ENCODE peak calls at places on chromosomes 13 and 19, in eight cellular contexts. One of them, this sample, is unnamed.
A peak's percentile ranks its signal among the peaks of the same experiment; 100 is the strongest.

GRCh38 chr13:106522898-106523525 is 12.4 kb downstream of the EFNB2 start:
- DNase-seq in kidney epithelial cell: no peak
- DNase-seq in brain microvascular endothelial cell: peak; percentile 17
- DNase-seq in cardiac muscle cell: no peak
- DNase-seq in AG04450: no peak
- DNase-seq in neural progenitor cell: no peak
- DNase-seq in thoracic aorta: no peak
- DNase-seq in adrenal gland: no peak
- DNase-seq in this sample: no peak

GRCh38 chr13:101554420-101555125 is 102.1 kb downstream of the ITGBL1 start:
- DNase-seq in thoracic aorta: no peak
- DNase-seq in brain microvascular endothelial cell: peak; percentile 8
- DNase-seq in cardiac muscle cell: no peak
- DNase-seq in kidney epithelial cell: no peak
- DNase-seq in adrenal gland: no peak
- DNase-seq in AG04450: no peak
- DNase-seq in neural progenitor cell: no peak
- DNase-seq in this sample: no peak

GRCh38 chr19:33767898-33768413 is 28.7 kb upstream of the KCTD15 start:
- DNase-seq in neural progenitor cell: peak; percentile 92
- DNase-seq in cardiac muscle cell: peak; percentile 33
- DNase-seq in AG04450: no peak
- DNase-seq in thoracic aorta: no peak
- DNase-seq in kidney epithelial cell: no peak
- DNase-seq in brain microvascular endothelial cell: no peak
- DNase-seq in adrenal gland: no peak
- DNase-seq in this sample: no peak

GRCh38 chr13:40764587-40765403 is 6.2 kb downstream of the MRPS31 start:
- DNase-seq in cardiac muscle cell: no peak
- DNase-seq in kidney epithelial cell: no peak
- DNase-seq in thoracic aorta: no peak
- DNase-seq in neural progenitor cell: no peak
- DNase-seq in adrenal gland: no peak
- DNase-seq in AG04450: no peak
- DNase-seq in brain microvascular endothelial cell: peak; percentile 9
- DNase-seq in this sample: no peak

GRCh38 chr19:18073197-18073596 is 13.5 kb downstream of the IL12RB1 start:
- DNase-seq in cardiac muscle cell: no peak
- DNase-seq in kidney epithelial cell: no peak
- DNase-seq in adrenal gland: no peak
- DNase-seq in neural progenitor cell: no peak
- DNase-seq in thoracic aorta: no peak
- DNase-seq in brain microvascular endothelial cell: no peak
- DNase-seq in AG04450: no peak
- DNase-seq in this sample: no peak

GRCh38 chr13:106352850-106353249 is 182.6 kb downstream of the EFNB2 start:
- DNase-seq in AG04450: no peak
- DNase-seq in adrenal gland: no peak
- DNase-seq in cardiac muscle cell: no peak
- DNase-seq in brain microvascular endothelial cell: no peak
- DNase-seq in thoracic aorta: no peak
- DNase-seq in kidney epithelial cell: no peak
- DNase-seq in neural progenitor cell: no peak
- DNase-seq in this sample: no peak

GRCh38 chr13:45336025-45336800 is 4.8 kb downstream of the TPT1 start:
- DNase-seq in cardiac muscle cell: peak; percentile 20
- DNase-seq in brain microvascular endothelial cell: no peak
- DNase-seq in AG04450: no peak
- DNase-seq in kidney epithelial cell: no peak
- DNase-seq in thoracic aorta: no peak
- DNase-seq in neural progenitor cell: no peak
- DNase-seq in adrenal gland: no peak
- DNase-seq in this sample: no peak

GRCh38 chr19:40982594-40983101 is 8.4 kb upstream of the CYP2B6 start:
- DNase-seq in thoracic aorta: no peak
- DNase-seq in neural progenitor cell: no peak
- DNase-seq in AG04450: no peak
- DNase-seq in cardiac muscle cell: peak; percentile 24
- DNase-seq in kidney epithelial cell: no peak
- DNase-seq in adrenal gland: no peak
- DNase-seq in brain microvascular endothelial cell: no peak
- DNase-seq in this sample: no peak

GRCh38 chr19:54331626-54332025 is 7.3 kb downstream of the LILRA4 start:
- DNase-seq in cardiac muscle cell: no peak
- DNase-seq in neural progenitor cell: no peak
- DNase-seq in thoracic aorta: no peak
- DNase-seq in kidney epithelial cell: no peak
- DNase-seq in AG04450: no peak
- DNase-seq in brain microvascular endothelial cell: no peak
- DNase-seq in adrenal gland: no peak
- DNase-seq in this sample: no peak

GRCh38 chr13:113354831-113355610 is 8.9 kb downstream of the GRTP1 start:
- DNase-seq in adrenal gland: no peak
- DNase-seq in thoracic aorta: no peak
- DNase-seq in AG04450: no peak
- DNase-seq in kidney epithelial cell: no peak
- DNase-seq in brain microvascular endothelial cell: no peak
- DNase-seq in cardiac muscle cell: no peak
- DNase-seq in neural progenitor cell: no peak
- DNase-seq in this sample: no peak

GRCh38 chr13:46676378-46676725 is 120.6 kb downstream of the ESD start:
- DNase-seq in cardiac muscle cell: no peak
- DNase-seq in brain microvascular endothelial cell: no peak
- DNase-seq in thoracic aorta: no peak
- DNase-seq in kidney epithelial cell: no peak
- DNase-seq in adrenal gland: no peak
- DNase-seq in AG04450: no peak
- DNase-seq in neural progenitor cell: no peak
- DNase-seq in this sample: no peak

GRCh38 chr13:44298314-44298713 is 75.3 kb upstream of the SERP2 start:
- DNase-seq in adrenal gland: no peak
- DNase-seq in brain microvascular endothelial cell: no peak
- DNase-seq in kidney epithelial cell: no peak
- DNase-seq in cardiac muscle cell: no peak
- DNase-seq in neural progenitor cell: no peak
- DNase-seq in thoracic aorta: no peak
- DNase-seq in AG04450: no peak
- DNase-seq in this sample: no peak

GRCh38 chr13:110124201-110124600 is 182.8 kb downstream of the COL4A1 start:
- DNase-seq in AG04450: no peak
- DNase-seq in neural progenitor cell: no peak
- DNase-seq in kidney epithelial cell: no peak
- DNase-seq in cardiac muscle cell: no peak
- DNase-seq in adrenal gland: no peak
- DNase-seq in thoracic aorta: no peak
- DNase-seq in brain microvascular endothelial cell: no peak
- DNase-seq in this sample: no peak

GRCh38 chr13:95643471-95643813 is 1.1 kb downstream of the DZIP1 start:
- DNase-seq in kidney epithelial cell: no peak
- DNase-seq in neural progenitor cell: peak; percentile 53
- DNase-seq in AG04450: no peak
- DNase-seq in thoracic aorta: no peak
- DNase-seq in brain microvascular endothelial cell: peak; percentile 27
- DNase-seq in adrenal gland: no peak
- DNase-seq in cardiac muscle cell: peak; percentile 49
- DNase-seq in this sample: no peak

GRCh38 chr13:30257433-30258099 is 49.8 kb downstream of the KATNAL1 start:
- DNase-seq in brain microvascular endothelial cell: no peak
- DNase-seq in thoracic aorta: no peak
- DNase-seq in neural progenitor cell: peak; percentile 82
- DNase-seq in AG04450: no peak
- DNase-seq in adrenal gland: no peak
- DNase-seq in cardiac muscle cell: no peak
- DNase-seq in kidney epithelial cell: peak; percentile 12
- DNase-seq in this sample: no peak
- H3K4me3 ChIP-seq in brain microvascular endothelial cell: no peak overlapping the region
- H3K4me3 ChIP-seq in thoracic aorta: no peak overlapping the region
- H3K4me3 ChIP-seq in neural progenitor cell: no peak overlapping the region
- H3K4me3 ChIP-seq in AG04450: no peak overlapping the region
- H3K4me3 ChIP-seq in adrenal gland: no peak overlapping the region
- H3K4me3 ChIP-seq in cardiac muscle cell: no peak overlapping the region
- H3K4me3 ChIP-seq in kidney epithelial cell: no peak overlapping the region
- H3K4me3 ChIP-seq in this sample: no peak overlapping the region

GRCh38 chr19:45814166-45814780 is 835 bp downstream of the RSPH6A start:
- DNase-seq in adrenal gland: no peak
- DNase-seq in neural progenitor cell: no peak
- DNase-seq in cardiac muscle cell: no peak
- DNase-seq in kidney epithelial cell: no peak
- DNase-seq in thoracic aorta: no peak
- DNase-seq in brain microvascular endothelial cell: no peak
- DNase-seq in AG04450: no peak
- DNase-seq in this sample: no peak

GRCh38 chr19:45805719-45806118 is 9.4 kb downstream of the RSPH6A start:
- DNase-seq in brain microvascular endothelial cell: no peak
- DNase-seq in cardiac muscle cell: no peak
- DNase-seq in AG04450: no peak
- DNase-seq in kidney epithelial cell: no peak
- DNase-seq in adrenal gland: no peak
- DNase-seq in neural progenitor cell: no peak
- DNase-seq in thoracic aorta: no peak
- DNase-seq in this sample: no peak

GRCh38 chr19:45812297-45812696 is 2.8 kb downstream of the RSPH6A start:
- DNase-seq in kidney epithelial cell: no peak
- DNase-seq in adrenal gland: no peak
- DNase-seq in neural progenitor cell: no peak
- DNase-seq in brain microvascular endothelial cell: no peak
- DNase-seq in cardiac muscle cell: no peak
- DNase-seq in thoracic aorta: no peak
- DNase-seq in AG04450: no peak
- DNase-seq in this sample: no peak

GRCh38 chr19:45804959-45805230 is 10.2 kb downstream of the RSPH6A start:
- DNase-seq in cardiac muscle cell: no peak
- DNase-seq in neural progenitor cell: no peak
- DNase-seq in adrenal gland: no peak
- DNase-seq in AG04450: no peak
- DNase-seq in thoracic aorta: no peak
- DNase-seq in brain microvascular endothelial cell: no peak
- DNase-seq in kidney epithelial cell: no peak
- DNase-seq in this sample: no peak

DNA sequence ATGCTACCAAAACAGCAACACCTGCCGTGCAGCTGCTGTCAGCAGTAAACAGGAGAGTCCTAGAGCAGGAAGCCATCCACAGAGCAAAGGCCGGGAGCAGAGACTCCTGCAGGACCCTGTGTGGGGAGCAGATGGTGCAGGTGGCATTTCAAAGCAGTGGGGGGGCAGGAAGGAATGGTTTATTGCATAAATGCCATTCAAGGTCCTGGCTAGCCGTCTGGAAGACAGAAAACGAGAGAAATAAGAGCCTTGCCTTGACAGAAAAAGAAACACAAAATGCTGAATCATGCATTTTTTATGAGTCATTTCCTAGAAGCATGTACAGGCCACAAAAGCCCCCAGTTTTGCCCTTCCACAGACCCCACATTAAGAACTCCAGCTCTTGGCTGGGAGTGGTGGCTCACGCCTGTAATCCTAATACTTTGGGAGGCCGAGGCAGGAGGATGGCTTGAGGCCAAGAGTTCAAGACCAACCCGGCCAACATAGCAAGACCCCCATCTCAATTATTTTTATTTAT is 5.4 kb downstream of the RSPH6A start:
- DNase-seq in adrenal gland: no peak
- DNase-seq in neural progenitor cell: no peak
- DNase-seq in AG04450: peak; percentile 52
- DNase-seq in brain microvascular endothelial cell: peak; percentile 45
- DNase-seq in cardiac muscle cell: peak; percentile 76
- DNase-seq in kidney epithelial cell: peak; percentile 70
- DNase-seq in thoracic aorta: no peak
- DNase-seq in this sample: peak; percentile 16
- TF ChIP-seq CTCF in adrenal gland: no peak
- TF ChIP-seq CTCF in neural progenitor cell: no peak
- TF ChIP-seq CTCF in AG04450: no peak
- TF ChIP-seq CTCF in brain microvascular endothelial cell: no peak
- TF ChIP-seq CTCF in cardiac muscle cell: no peak
- TF ChIP-seq CTCF in kidney epithelial cell: no peak
- TF ChIP-seq CTCF in thoracic aorta: no peak
- TF ChIP-seq CTCF in this sample: no peak

GRCh38 chr19:23002690-23003422 is at the start of gene ZNF728:
- DNase-seq in AG04450: no peak
- DNase-seq in brain microvascular endothelial cell: no peak
- DNase-seq in adrenal gland: peak; percentile 46
- DNase-seq in kidney epithelial cell: no peak
- DNase-seq in thoracic aorta: peak; percentile 54
- DNase-seq in neural progenitor cell: no peak
- DNase-seq in cardiac muscle cell: peak; percentile 3
- DNase-seq in this sample: no peak
- H3K4me3 ChIP-seq in AG04450: no peak within 1 kb of the TSS
- H3K4me3 ChIP-seq in brain microvascular endothelial cell: no peak within 1 kb of the TSS
- H3K4me3 ChIP-seq in adrenal gland: no peak within 1 kb of the TSS
- H3K4me3 ChIP-seq in kidney epithelial cell: no peak within 1 kb of the TSS
- H3K4me3 ChIP-seq in thoracic aorta: peak within 1 kb of the TSS; percentile 75
- H3K4me3 ChIP-seq in neural progenitor cell: no peak within 1 kb of the TSS
- H3K4me3 ChIP-seq in cardiac muscle cell: no peak within 1 kb of the TSS
- H3K4me3 ChIP-seq in this sample: peak within 1 kb of the TSS; percentile 24

GRCh38 chr19:3656747-3657394 is 30.3 kb upstream of the CACTIN start:
- DNase-seq in neural progenitor cell: no peak
- DNase-seq in adrenal gland: no peak
- DNase-seq in AG04450: no peak
- DNase-seq in cardiac muscle cell: no peak
- DNase-seq in thoracic aorta: no peak
- DNase-seq in brain microvascular endothelial cell: no peak
- DNase-seq in kidney epithelial cell: no peak
- DNase-seq in this sample: no peak
- TF ChIP-seq CTCF in neural progenitor cell: no peak
- TF ChIP-seq CTCF in adrenal gland: no peak
- TF ChIP-seq CTCF in AG04450: no peak
- TF ChIP-seq CTCF in cardiac muscle cell: no peak
- TF ChIP-seq CTCF in thoracic aorta: no peak
- TF ChIP-seq CTCF in brain microvascular endothelial cell: peak; percentile 30
- TF ChIP-seq CTCF in kidney epithelial cell: no peak
- TF ChIP-seq CTCF in this sample: no peak